ENCODE peak calls at places on chromosomes 3 and 15, in four cellular contexts. Y is WERI-Rb-1, O is IMR-90, J is NCI-H510A treated with DMSO at 0.1 percent for 48 hours. Z is an unnamed sample.

GRCh38 chr3:61221759-61222362 is 29.4 kb downstream of the FHIT start:
- DNase-seq in J (no peak), Y (no peak), O (no peak), Z (no peak)

GRCh38 chr3:2510746-2511145 is 412.1 kb downstream of the CNTN4 start:
- DNase-seq in J (no peak), O (no peak), Y (no peak), Z (no peak)

GRCh38 chr3:178397836-178398235 is 138.4 kb upstream of the KCNMB2 start:
- DNase-seq in Y (no peak), O (no peak), J (no peak), Z (no peak)

GRCh38 chr15:26051771-26052685 is 188.9 kb upstream of the ATP10A start:
- DNase-seq in O (no peak), Y (peak), J (no peak), Z (no peak)

GRCh38 chr3:24505678-24506560 is 11.3 kb upstream of the THRB start:
- DNase-seq in J (no peak), Y (no peak), O (no peak), Z (no peak)

GRCh38 chr3:46892285-46893145 is 15.0 kb downstream of the PTH1R start:
- DNase-seq in O (peak), Y (peak), J (peak), Z (no peak)

GRCh38 chr3:33482126-33482525 is 41.9 kb upstream of the UBP1 start:
- DNase-seq in J (no peak), O (peak), Y (no peak), Z (no peak)

GRCh38 chr3:108006901-108007331 is 83.9 kb downstream of the CD47 start:
- DNase-seq in Y (no peak), O (no peak), J (no peak), Z (no peak)

GRCh38 chr3:106067711-106068110 is 198.9 kb upstream of the CBLB start:
- DNase-seq in J (no peak), O (no peak), Y (no peak), Z (no peak)